ENCODE peak calls at places on chromosomes 4 and X, in seven cellular contexts. S, M, V, D, P, W and E are unnamed samples.

GRCh38 chr4:36177946-36178345 is 66.4 kb downstream of the ARAP2 start:
- DNase-seq in D (no peak), W (no peak), S (no peak), V (no peak), P (no peak), M (no peak), E (no peak)

GRCh38 chrX:20527458-20528099 is 260.9 kb upstream of the RPS6KA3 start:
- DNase-seq in D (no peak), W (no peak), V (peak; percentile 21), S (peak; percentile 12), M (peak; percentile 26), P (no peak), E (no peak)

GRCh38 chrX:33065415-33065814 is 145.9 kb downstream of the DMD start:
- DNase-seq in P (no peak), W (no peak), V (no peak), S (no peak), M (no peak), D (no peak), E (no peak)

GRCh38 chr4:129264008-129264657 is 168.2 kb downstream of the C4orf33 start:
- DNase-seq in W (peak; percentile 30), D (no peak), S (no peak), V (no peak), P (no peak), M (no peak), E (no peak)

GRCh38 chrX:38220024-38220935 is at the start of gene SRPX:
- DNase-seq in M (peak; percentile 53), P (no peak), W (no peak), V (no peak), D (peak; percentile 41), S (peak; percentile 18), E (no peak)

GRCh38 chrX:132407704-132408103 is 81.1 kb downstream of the MBNL3 start:
- DNase-seq in V (no peak), S (no peak), D (no peak), M (no peak), W (no peak), P (no peak), E (no peak)

GRCh38 chrX:107602694-107603239 is 25.5 kb upstream of the PRPS1 start:
- DNase-seq in W (no peak), P (no peak), M (no peak), D (no peak), S (no peak), V (no peak), E (no peak)

GRCh38 chr4:103008875-103009729 is 10.4 kb downstream of the SLC9B1 start:
- DNase-seq in P (peak; percentile 73), W (peak; percentile 46), V (peak; percentile 72), M (peak; percentile 54), S (peak; percentile 23), D (peak; percentile 68), E (no peak)

GRCh38 chr4:20356565-20356964 is 104.9 kb downstream of the SLIT2 start:
- DNase-seq in V (no peak), W (no peak), D (no peak), P (no peak), M (peak; percentile 23), S (no peak), E (no peak)

GRCh38 chrX:34655496-34656258 is 1.4 kb downstream of the TMEM47 start:
- DNase-seq in S (no peak), W (no peak), M (no peak), P (no peak), D (no peak), V (no peak), E (no peak)

GRCh38 chrX:39418132-39418935 is 617.1 kb downstream of the MID1IP1 start:
- DNase-seq in D (no peak), P (no peak), W (no peak), M (no peak), S (no peak), V (no peak), E (no peak)

GRCh38 chr4:13989496-13989895 is 362.0 kb upstream of the BOD1L1 start:
- DNase-seq in D (no peak), P (no peak), S (no peak), W (no peak), V (no peak), M (no peak), E (no peak)

GRCh38 chrX:69988955-69989394 is 60.8 kb downstream of the AWAT2 start:
- DNase-seq in P (no peak), V (no peak), M (no peak), D (peak; percentile 6), W (no peak), S (no peak), E (no peak)

GRCh38 chrX:9988762-9989161 is 21.6 kb downstream of the CLDN34 start:
- DNase-seq in P (no peak), M (peak; percentile 23), W (no peak), S (no peak), D (no peak), V (no peak), E (no peak)

GRCh38 chr4:57023104-57023503 is 44.4 kb downstream of the POLR2B start:
- DNase-seq in S (no peak), M (no peak), D (no peak), W (no peak), P (no peak), V (no peak), E (no peak)

GRCh38 chr4:48275247-48275646 is 5.6 kb upstream of the TEC start:
- DNase-seq in D (peak; percentile 38), V (peak; percentile 15), S (no peak), W (peak; percentile 42), P (no peak), M (no peak), E (no peak)

GRCh38 chr4:38669233-38669632 is 5.2 kb downstream of the KLF3 start:
- DNase-seq in V (no peak), P (no peak), M (no peak), D (no peak), S (no peak), W (no peak), E (no peak)

GRCh38 chr4:24800273-24800880 is 5.0 kb downstream of the SOD3 start:
- DNase-seq in V (no peak), W (no peak), S (no peak), D (no peak), P (no peak), M (peak; percentile 32), E (no peak)
- TF ChIP-seq SIN3A in V (no peak), W (no peak), S (no peak), D (no peak), P (no peak), M (no peak), E (no peak)

GRCh38 chrX:30278365-30278764 is 30.8 kb downstream of the NR0B1 start:
- DNase-seq in V (no peak), M (no peak), P (no peak), D (no peak), W (no peak), S (no peak), E (no peak)

GRCh38 chrX:30280428-30280827 is 28.8 kb downstream of the NR0B1 start:
- DNase-seq in M (no peak), W (no peak), D (no peak), V (no peak), S (no peak), P (no peak), E (no peak)

GRCh38 chrX:30282527-30282926 is 26.7 kb downstream of the NR0B1 start:
- DNase-seq in W (no peak), M (no peak), V (no peak), D (no peak), S (no peak), P (no peak), E (no peak)

DNA sequence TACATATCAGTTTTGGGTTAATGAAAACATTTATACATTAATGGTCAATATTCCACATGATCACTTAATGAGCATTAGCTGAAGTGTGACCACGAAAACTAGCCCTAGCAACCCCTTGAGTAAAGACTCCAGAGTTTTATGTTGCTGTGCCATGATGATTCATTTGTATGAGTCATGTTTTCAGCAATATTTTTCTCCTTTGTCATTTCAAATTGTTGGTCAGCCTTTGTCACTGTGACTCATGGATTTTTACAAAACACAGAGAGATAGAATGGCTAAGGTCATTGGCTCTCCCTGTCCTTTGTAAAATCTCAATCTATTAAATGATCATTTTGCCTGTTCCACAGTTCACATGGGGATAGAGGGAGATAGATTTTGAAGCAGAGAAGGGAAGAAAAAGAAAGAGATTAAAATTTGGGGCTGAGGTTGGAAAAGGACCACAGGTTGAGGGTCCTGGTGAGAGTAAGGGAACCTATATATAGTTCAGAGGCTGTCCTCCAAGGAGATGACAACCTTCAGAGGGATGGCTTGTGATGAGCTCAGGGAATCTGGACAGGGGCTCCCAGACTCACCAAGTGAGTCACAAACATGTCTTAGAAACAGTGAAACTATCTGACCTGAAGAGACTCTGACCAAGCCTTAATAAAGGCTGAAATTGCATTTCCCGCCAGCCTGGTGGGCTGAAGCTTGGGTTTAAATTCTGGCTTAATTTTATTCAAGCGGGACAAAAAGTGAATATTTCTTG is 25.6 kb downstream of the NR0B1 start:
- DNase-seq in M (no peak), W (no peak), V (peak; percentile 22), D (peak; percentile 75), S (peak; percentile 61), P (peak; percentile 60), E (no peak)
- TF ChIP-seq SIN3A in M (no peak), W (no peak), V (no peak), D (no peak), S (no peak), P (no peak), E (no peak)

GRCh38 chr4:153822316-153822715 is 33.4 kb upstream of the SFRP2 start:
- DNase-seq in S (no peak), D (no peak), W (no peak), V (no peak), P (no peak), M (no peak), E (no peak)

DNA sequence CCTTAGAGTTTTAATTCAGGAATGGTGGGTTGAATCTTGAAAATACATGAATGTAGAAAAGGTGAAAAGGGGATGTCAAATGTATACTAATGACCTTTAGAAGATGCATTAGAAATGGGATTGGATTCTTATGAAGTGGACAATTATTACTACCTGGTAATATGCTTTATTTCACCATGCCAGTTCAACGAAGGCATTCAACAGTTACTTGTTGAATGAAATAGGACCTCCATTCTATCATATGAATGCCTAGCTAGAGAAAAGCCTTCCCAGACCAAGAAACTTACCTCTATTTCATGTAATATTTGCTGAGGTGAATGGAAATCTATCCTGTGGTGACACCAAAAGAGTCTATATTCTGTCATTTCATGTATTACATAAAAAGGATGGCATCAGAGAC is 34.6 kb upstream of the SFRP2 start:
- DNase-seq in P (no peak), S (no peak), W (no peak), V (no peak), M (no peak), D (no peak), E (no peak)
- TF ChIP-seq SIN3A in P (no peak), S (no peak), W (no peak), V (no peak), M (no peak), D (no peak), E (no peak)

GRCh38 chr4:10154241-10154640 is 37.6 kb upstream of the WDR1 start:
- DNase-seq in P (no peak), V (no peak), S (no peak), M (no peak), W (no peak), D (no peak), E (no peak)

GRCh38 chr4:10151182-10151581 is 34.6 kb upstream of the WDR1 start:
- DNase-seq in W (peak; percentile 41), P (no peak), V (no peak), S (no peak), M (no peak), D (no peak), E (no peak)

GRCh38 chr4:10158355-10158942 is 41.9 kb upstream of the WDR1 start:
- DNase-seq in P (no peak), M (no peak), V (peak; percentile 16), S (no peak), D (no peak), W (no peak), E (no peak)

GRCh38 chr4:10157478-10158354 is 41.1 kb upstream of the WDR1 start:
- DNase-seq in P (peak; percentile 22), M (peak; percentile 74), S (peak; percentile 81), V (peak; percentile 55), D (peak; percentile 73), W (peak; percentile 9), E (peak; percentile 39)

GRCh38 chr4:10153161-10153560 is 36.6 kb upstream of the WDR1 start:
- DNase-seq in P (no peak), W (no peak), M (no peak), S (no peak), D (no peak), V (no peak), E (no peak)
- TF ChIP-seq SIN3A in P (no peak), W (no peak), M (no peak), S (no peak), D (no peak), V (no peak), E (no peak)